ENCODE peak calls at places on chromosome 13, in seven cellular contexts. One of them, this sample, is unnamed.

GRCh38 chr13:83162493-83162892 is 719.8 kb downstream of the SLITRK1 start:
- DNase-seq in body of pancreas: no peak
- DNase-seq in fibroblast of mammary gland: peak; percentile 28
- DNase-seq in fibroblast of pulmonary artery: no peak
- DNase-seq in cardiac fibroblast: peak; percentile 19
- DNase-seq in MG63: no peak
- DNase-seq in prostate gland: no peak
- DNase-seq in this sample: no peak

GRCh38 chr13:60976367-60976766 is 439.3 kb downstream of the PCDH20 start:
- DNase-seq in body of pancreas: no peak
- DNase-seq in fibroblast of mammary gland: no peak
- DNase-seq in fibroblast of pulmonary artery: no peak
- DNase-seq in cardiac fibroblast: no peak
- DNase-seq in MG63: no peak
- DNase-seq in prostate gland: no peak
- DNase-seq in this sample: no peak

GRCh38 chr13:41610426-41610825 is 153.1 kb downstream of the RGCC start:
- DNase-seq in body of pancreas: no peak
- DNase-seq in fibroblast of mammary gland: peak; percentile 91
- DNase-seq in fibroblast of pulmonary artery: peak; percentile 99
- DNase-seq in cardiac fibroblast: peak; percentile 93
- DNase-seq in MG63: peak; percentile 52
- DNase-seq in prostate gland: peak; percentile 26
- DNase-seq in this sample: peak; percentile 76

GRCh38 chr13:30453727-30454126 is 12.0 kb downstream of the HMGB1 start:
- DNase-seq in body of pancreas: no peak
- DNase-seq in fibroblast of mammary gland: peak; percentile 42
- DNase-seq in fibroblast of pulmonary artery: peak; percentile 40
- DNase-seq in cardiac fibroblast: no peak
- DNase-seq in MG63: no peak
- DNase-seq in prostate gland: no peak
- DNase-seq in this sample: no peak

GRCh38 chr13:50348402-50348801 is 333.2 kb downstream of the KCNRG start:
- DNase-seq in body of pancreas: no peak
- DNase-seq in fibroblast of mammary gland: no peak
- DNase-seq in fibroblast of pulmonary artery: no peak
- DNase-seq in cardiac fibroblast: no peak
- DNase-seq in MG63: no peak
- DNase-seq in prostate gland: no peak
- DNase-seq in this sample: no peak

GRCh38 chr13:91647361-91647970 is 249.0 kb downstream of the GPC5 start:
- DNase-seq in body of pancreas: peak; percentile 9
- DNase-seq in fibroblast of mammary gland: no peak
- DNase-seq in fibroblast of pulmonary artery: peak; percentile 7
- DNase-seq in cardiac fibroblast: peak; percentile 59
- DNase-seq in MG63: peak; percentile 67
- DNase-seq in prostate gland: no peak
- DNase-seq in this sample: no peak

GRCh38 chr13:110331362-110331761 is 24.3 kb downstream of the COL4A2 start:
- DNase-seq in body of pancreas: no peak
- DNase-seq in fibroblast of mammary gland: peak; percentile 52
- DNase-seq in fibroblast of pulmonary artery: no peak
- DNase-seq in cardiac fibroblast: no peak
- DNase-seq in MG63: no peak
- DNase-seq in prostate gland: no peak
- DNase-seq in this sample: no peak

GRCh38 chr13:59665736-59666135 is 498.0 kb downstream of the DIAPH3 start:
- DNase-seq in body of pancreas: no peak
- DNase-seq in fibroblast of mammary gland: no peak
- DNase-seq in fibroblast of pulmonary artery: peak; percentile 42
- DNase-seq in cardiac fibroblast: peak; percentile 54
- DNase-seq in MG63: no peak
- DNase-seq in prostate gland: no peak
- DNase-seq in this sample: no peak

GRCh38 chr13:83620535-83621220 is 261.6 kb downstream of the SLITRK1 start:
- DNase-seq in body of pancreas: no peak
- DNase-seq in fibroblast of mammary gland: peak; percentile 81
- DNase-seq in fibroblast of pulmonary artery: peak; percentile 62
- DNase-seq in cardiac fibroblast: peak; percentile 32
- DNase-seq in MG63: no peak
- DNase-seq in prostate gland: no peak
- DNase-seq in this sample: no peak

GRCh38 chr13:24050292-24050711 is 110.2 kb upstream of the SPATA13 start:
- DNase-seq in body of pancreas: peak; percentile 78
- DNase-seq in fibroblast of mammary gland: peak; percentile 81
- DNase-seq in fibroblast of pulmonary artery: peak; percentile 69
- DNase-seq in cardiac fibroblast: peak; percentile 60
- DNase-seq in MG63: peak; percentile 58
- DNase-seq in prostate gland: peak; percentile 47
- DNase-seq in this sample: peak; percentile 43

GRCh38 chr13:85618514-85618913 is 180.7 kb downstream of the SLITRK6 start:
- DNase-seq in body of pancreas: no peak
- DNase-seq in fibroblast of mammary gland: no peak
- DNase-seq in fibroblast of pulmonary artery: no peak
- DNase-seq in cardiac fibroblast: no peak
- DNase-seq in MG63: no peak
- DNase-seq in prostate gland: no peak
- DNase-seq in this sample: no peak

GRCh38 chr13:99895999-99896695 is 75.4 kb downstream of the ZIC5 start:
- DNase-seq in body of pancreas: no peak
- DNase-seq in fibroblast of mammary gland: no peak
- DNase-seq in fibroblast of pulmonary artery: no peak
- DNase-seq in cardiac fibroblast: no peak
- DNase-seq in MG63: no peak
- DNase-seq in prostate gland: no peak
- DNase-seq in this sample: no peak
- H3K4me3 ChIP-seq in body of pancreas: no peak overlapping the region
- H3K4me3 ChIP-seq in fibroblast of mammary gland: no peak overlapping the region
- H3K4me3 ChIP-seq in fibroblast of pulmonary artery: no peak overlapping the region
- H3K4me3 ChIP-seq in cardiac fibroblast: no peak overlapping the region
- H3K4me3 ChIP-seq in MG63: no peak overlapping the region
- H3K4me3 ChIP-seq in prostate gland: no peak overlapping the region
- H3K4me3 ChIP-seq in this sample: no peak overlapping the region

GRCh38 chr13:74730556-74731331 is 596.5 kb upstream of the KLF12 start:
- DNase-seq in body of pancreas: no peak
- DNase-seq in fibroblast of mammary gland: no peak
- DNase-seq in fibroblast of pulmonary artery: peak; percentile 85
- DNase-seq in cardiac fibroblast: peak; percentile 39
- DNase-seq in MG63: no peak
- DNase-seq in prostate gland: no peak
- DNase-seq in this sample: no peak

DNA sequence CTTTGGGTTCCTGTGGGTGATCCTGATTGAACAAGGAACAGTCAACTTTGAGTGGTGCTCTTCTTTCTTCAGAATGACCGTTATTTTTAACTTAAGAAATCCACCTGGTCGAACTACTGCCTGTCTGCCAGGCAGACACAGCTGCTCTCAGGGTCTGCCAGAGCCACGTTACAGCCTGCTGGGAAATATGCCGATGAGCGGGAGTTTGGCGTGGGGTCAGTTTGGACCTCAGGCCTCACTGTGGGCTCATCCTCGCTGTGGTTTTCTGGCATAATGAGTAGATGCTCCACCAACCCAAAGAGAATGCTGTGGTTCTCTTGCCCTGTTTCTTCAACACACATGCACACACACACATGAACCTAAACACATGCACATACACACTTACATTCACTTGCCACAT is 598.5 kb upstream of the KLF12 start:
- DNase-seq in body of pancreas: no peak
- DNase-seq in fibroblast of mammary gland: no peak
- DNase-seq in fibroblast of pulmonary artery: no peak
- DNase-seq in cardiac fibroblast: no peak
- DNase-seq in MG63: no peak
- DNase-seq in prostate gland: no peak
- DNase-seq in this sample: no peak
- H3K4me3 ChIP-seq in body of pancreas: no peak overlapping the region
- H3K4me3 ChIP-seq in fibroblast of mammary gland: no peak overlapping the region
- H3K4me3 ChIP-seq in fibroblast of pulmonary artery: no peak overlapping the region
- H3K4me3 ChIP-seq in cardiac fibroblast: no peak overlapping the region
- H3K4me3 ChIP-seq in MG63: no peak overlapping the region
- H3K4me3 ChIP-seq in prostate gland: no peak overlapping the region
- H3K4me3 ChIP-seq in this sample: no peak overlapping the region

GRCh38 chr13:38176664-38177063 is 173.0 kb upstream of the UFM1 start:
- DNase-seq in body of pancreas: no peak
- DNase-seq in fibroblast of mammary gland: no peak
- DNase-seq in fibroblast of pulmonary artery: no peak
- DNase-seq in cardiac fibroblast: no peak
- DNase-seq in MG63: no peak
- DNase-seq in prostate gland: no peak
- DNase-seq in this sample: no peak

GRCh38 chr13:38180670-38181069 is 169.0 kb upstream of the UFM1 start:
- DNase-seq in body of pancreas: no peak
- DNase-seq in fibroblast of mammary gland: no peak
- DNase-seq in fibroblast of pulmonary artery: no peak
- DNase-seq in cardiac fibroblast: no peak
- DNase-seq in MG63: no peak
- DNase-seq in prostate gland: no peak
- DNase-seq in this sample: no peak

GRCh38 chr13:38180100-38180499 is 169.6 kb upstream of the UFM1 start:
- DNase-seq in body of pancreas: no peak
- DNase-seq in fibroblast of mammary gland: peak; percentile 58
- DNase-seq in fibroblast of pulmonary artery: peak; percentile 89
- DNase-seq in cardiac fibroblast: peak; percentile 50
- DNase-seq in MG63: no peak
- DNase-seq in prostate gland: no peak
- DNase-seq in this sample: no peak
- H3K4me3 ChIP-seq in body of pancreas: no peak overlapping the region
- H3K4me3 ChIP-seq in fibroblast of mammary gland: no peak overlapping the region
- H3K4me3 ChIP-seq in fibroblast of pulmonary artery: no peak overlapping the region
- H3K4me3 ChIP-seq in cardiac fibroblast: no peak overlapping the region
- H3K4me3 ChIP-seq in MG63: no peak overlapping the region
- H3K4me3 ChIP-seq in prostate gland: no peak overlapping the region
- H3K4me3 ChIP-seq in this sample: no peak overlapping the region

GRCh38 chr13:44575741-44576395 is at the start of gene TSC22D1:
- DNase-seq in body of pancreas: peak; percentile 61
- DNase-seq in fibroblast of mammary gland: peak; percentile 51
- DNase-seq in fibroblast of pulmonary artery: peak; percentile 63
- DNase-seq in cardiac fibroblast: peak; percentile 66
- DNase-seq in MG63: peak; percentile 41
- DNase-seq in prostate gland: peak; percentile 25
- DNase-seq in this sample: peak; percentile 51

GRCh38 chr13:44575035-44575434 is 1.1 kb downstream of the TSC22D1 start:
- DNase-seq in body of pancreas: no peak
- DNase-seq in fibroblast of mammary gland: no peak
- DNase-seq in fibroblast of pulmonary artery: no peak
- DNase-seq in cardiac fibroblast: no peak
- DNase-seq in MG63: no peak
- DNase-seq in prostate gland: no peak
- DNase-seq in this sample: no peak

GRCh38 chr13:44573790-44574465 is 2.2 kb downstream of the TSC22D1 start:
- DNase-seq in body of pancreas: peak; percentile 55
- DNase-seq in fibroblast of mammary gland: peak; percentile 46
- DNase-seq in fibroblast of pulmonary artery: peak; percentile 62
- DNase-seq in cardiac fibroblast: peak; percentile 66
- DNase-seq in MG63: peak; percentile 75
- DNase-seq in prostate gland: peak; percentile 28
- DNase-seq in this sample: no peak

GRCh38 chr13:44573071-44573470 is 3.1 kb downstream of the TSC22D1 start:
- DNase-seq in body of pancreas: no peak
- DNase-seq in fibroblast of mammary gland: no peak
- DNase-seq in fibroblast of pulmonary artery: no peak
- DNase-seq in cardiac fibroblast: no peak
- DNase-seq in MG63: no peak
- DNase-seq in prostate gland: no peak
- DNase-seq in this sample: no peak

DNA sequence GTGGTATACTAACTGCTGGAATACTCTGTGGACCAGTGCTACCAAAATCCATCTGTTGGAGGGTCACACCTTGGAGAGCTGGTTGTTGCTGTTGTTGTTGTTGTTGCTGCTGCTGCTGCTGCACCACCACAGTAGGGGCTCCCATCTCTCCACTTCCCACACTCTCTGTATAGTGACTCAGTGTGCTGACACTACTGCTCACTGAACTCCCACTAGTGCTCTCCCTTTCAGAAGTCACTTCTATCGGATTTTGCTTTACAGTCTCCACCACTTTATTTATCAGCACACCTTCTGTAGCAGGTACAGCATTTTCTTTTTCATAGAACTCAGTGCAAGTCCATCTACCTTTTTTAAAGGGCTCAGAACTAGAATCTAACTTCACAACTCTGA is 1.7 kb downstream of the TSC22D1 start:
- DNase-seq in body of pancreas: no peak
- DNase-seq in fibroblast of mammary gland: peak; percentile 40
- DNase-seq in fibroblast of pulmonary artery: no peak
- DNase-seq in cardiac fibroblast: peak; percentile 19
- DNase-seq in MG63: no peak
- DNase-seq in prostate gland: no peak
- DNase-seq in this sample: no peak
- H3K4me3 ChIP-seq in body of pancreas: no peak overlapping the region
- H3K4me3 ChIP-seq in fibroblast of mammary gland: peak overlapping the region; percentile 78
- H3K4me3 ChIP-seq in fibroblast of pulmonary artery: peak overlapping the region; percentile 86
- H3K4me3 ChIP-seq in cardiac fibroblast: no peak overlapping the region
- H3K4me3 ChIP-seq in MG63: peak overlapping the region; percentile 94
- H3K4me3 ChIP-seq in prostate gland: peak overlapping the region; percentile 90
- H3K4me3 ChIP-seq in this sample: no peak overlapping the region

GRCh38 chr13:21061077-21061945 is at the start of gene LATS2:
- DNase-seq in body of pancreas: peak; percentile 97
- DNase-seq in fibroblast of mammary gland: peak; percentile 90
- DNase-seq in fibroblast of pulmonary artery: peak; percentile 96
- DNase-seq in cardiac fibroblast: peak; percentile 98
- DNase-seq in MG63: peak; percentile 96
- DNase-seq in prostate gland: peak; percentile 97
- DNase-seq in this sample: peak; percentile 96

GRCh38 chr13:21058361-21058760 is 3.0 kb downstream of the LATS2 start:
- DNase-seq in body of pancreas: no peak
- DNase-seq in fibroblast of mammary gland: no peak
- DNase-seq in fibroblast of pulmonary artery: no peak
- DNase-seq in cardiac fibroblast: peak; percentile 62
- DNase-seq in MG63: no peak
- DNase-seq in prostate gland: no peak
- DNase-seq in this sample: no peak

GRCh38 chr13:21060827-21061076 is 634 bp downstream of the LATS2 start:
- DNase-seq in body of pancreas: no peak
- DNase-seq in fibroblast of mammary gland: no peak
- DNase-seq in fibroblast of pulmonary artery: no peak
- DNase-seq in cardiac fibroblast: no peak
- DNase-seq in MG63: peak; percentile 40
- DNase-seq in prostate gland: no peak
- DNase-seq in this sample: no peak

GRCh38 chr13:21063031-21063430 is 1.6 kb upstream of the LATS2 start:
- DNase-seq in body of pancreas: no peak
- DNase-seq in fibroblast of mammary gland: no peak
- DNase-seq in fibroblast of pulmonary artery: no peak
- DNase-seq in cardiac fibroblast: no peak
- DNase-seq in MG63: no peak
- DNase-seq in prostate gland: no peak
- DNase-seq in this sample: no peak

GRCh38 chr13:21060063-21060826 is 1.1 kb downstream of the LATS2 start:
- DNase-seq in body of pancreas: peak; percentile 49
- DNase-seq in fibroblast of mammary gland: peak; percentile 48
- DNase-seq in fibroblast of pulmonary artery: peak; percentile 59
- DNase-seq in cardiac fibroblast: peak; percentile 60
- DNase-seq in MG63: peak; percentile 50
- DNase-seq in prostate gland: peak; percentile 17
- DNase-seq in this sample: no peak
- H3K4me3 ChIP-seq in body of pancreas: peak overlapping the region; percentile 93
- H3K4me3 ChIP-seq in fibroblast of mammary gland: peak overlapping the region; percentile 64
- H3K4me3 ChIP-seq in fibroblast of pulmonary artery: peak overlapping the region; percentile 76
- H3K4me3 ChIP-seq in cardiac fibroblast: peak overlapping the region; percentile 78
- H3K4me3 ChIP-seq in MG63: peak overlapping the region; percentile 97
- H3K4me3 ChIP-seq in prostate gland: peak overlapping the region; percentile 88
- H3K4me3 ChIP-seq in this sample: peak overlapping the region; percentile 98